ENCODE peak calls at places on chromosome 14, in nine cellular contexts. S is stomach, U is glutamatergic neuron, D is HepG2, B is nephron progenitor cell, I is endothelial cell, P is tibial nerve, C is MCF 10A, H is lower leg skin. R is an unnamed sample.

GRCh38 chr14:74414380-74414779 is 11.6 kb downstream of the SYNDIG1L start:
- DNase-seq in S (no peak), U (no peak), D (no peak), B (peak), I (no peak), P (no peak), C (peak), H (no peak), R (no peak)

GRCh38 chr14:75554482-75554881 is 23.9 kb upstream of the FLVCR2 start:
- DNase-seq in S (no peak), U (no peak), D (no peak), B (no peak), I (no peak), P (no peak), C (peak), H (no peak), R (no peak)

GRCh38 chr14:81401420-81402122 is 1.4 kb upstream of the STON2 start:
- DNase-seq in S (no peak), U (no peak), D (no peak), B (no peak), I (no peak), P (no peak), C (peak), H (no peak), R (peak)

GRCh38 chr14:53180272-53181221 is 27.4 kb upstream of the DDHD1 start:
- DNase-seq in S (no peak), U (no peak), D (peak), B (peak), I (no peak), P (no peak), C (peak), H (no peak), R (no peak)

GRCh38 chr14:100155049-100155621 is 4.3 kb downstream of the DEGS2 start:
- DNase-seq in S (no peak), U (peak), D (peak), B (peak), I (peak), P (no peak), C (peak), H (no peak), R (no peak)

GRCh38 chr14:20631023-20631820 is 10.3 kb downstream of the OR6S1 start:
- DNase-seq in S (peak), U (peak), D (peak), B (peak), I (peak), P (no peak), C (peak), H (no peak), R (no peak)

GRCh38 chr14:52596861-52597260 is 44.2 kb downstream of the GPR137C start:
- DNase-seq in S (no peak), U (no peak), D (no peak), B (no peak), I (no peak), P (no peak), C (peak), H (no peak), R (no peak)

GRCh38 chr14:86527312-86527711 is 997.4 kb downstream of the FLRT2 start:
- DNase-seq in S (no peak), U (no peak), D (no peak), B (no peak), I (no peak), P (no peak), C (no peak), H (no peak), R (no peak)

GRCh38 chr14:64541261-64541970 is 875 bp downstream of the HSPA2 start:
- DNase-seq in S (no peak), U (peak), D (no peak), B (no peak), I (no peak), P (no peak), C (no peak), H (peak), R (no peak)

GRCh38 chr14:89266754-89267153 is 150.3 kb downstream of the FOXN3 start:
- DNase-seq in S (no peak), U (no peak), D (no peak), B (no peak), I (no peak), P (no peak), C (no peak), H (peak), R (no peak)

GRCh38 chr14:39426605-39427004 is 5.6 kb downstream of the FBXO33 start:
- DNase-seq in S (no peak), U (no peak), D (peak), B (no peak), I (no peak), P (no peak), C (peak), H (no peak), R (no peak)

GRCh38 chr14:65704850-65705249 is 292.3 kb downstream of the FUT8 start:
- DNase-seq in S (no peak), U (no peak), D (no peak), B (no peak), I (no peak), P (no peak), C (no peak), H (no peak), R (no peak)

DNA sequence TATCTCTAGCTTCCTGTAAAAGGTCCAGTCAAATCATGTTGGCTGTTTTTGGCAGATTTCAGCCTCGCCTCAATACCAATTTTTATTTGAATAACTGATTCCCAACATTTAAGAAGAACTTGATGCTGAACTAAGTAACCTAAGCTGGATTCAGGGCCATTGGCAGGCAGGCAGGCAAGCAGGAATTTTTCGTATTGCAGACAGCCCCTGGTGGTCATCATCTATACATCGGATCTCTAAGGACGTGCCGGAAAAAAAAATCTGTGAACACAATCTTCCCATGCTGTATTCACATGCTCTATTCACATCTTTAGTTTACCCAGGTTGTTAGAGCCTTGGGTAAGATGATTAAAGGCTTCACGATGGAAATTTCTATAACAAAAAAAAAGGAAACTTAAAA is 7.0 kb downstream of the VCPKMT start:
- DNase-seq in S (no peak), U (peak), D (peak), B (no peak), I (peak), P (no peak), C (no peak), H (no peak), R (no peak)
- TF ChIP-seq CTCF in S (no peak), U (peak), D (no peak), B (peak), I (peak), P (no peak), C (peak), H (no peak), R (no peak)

DNA sequence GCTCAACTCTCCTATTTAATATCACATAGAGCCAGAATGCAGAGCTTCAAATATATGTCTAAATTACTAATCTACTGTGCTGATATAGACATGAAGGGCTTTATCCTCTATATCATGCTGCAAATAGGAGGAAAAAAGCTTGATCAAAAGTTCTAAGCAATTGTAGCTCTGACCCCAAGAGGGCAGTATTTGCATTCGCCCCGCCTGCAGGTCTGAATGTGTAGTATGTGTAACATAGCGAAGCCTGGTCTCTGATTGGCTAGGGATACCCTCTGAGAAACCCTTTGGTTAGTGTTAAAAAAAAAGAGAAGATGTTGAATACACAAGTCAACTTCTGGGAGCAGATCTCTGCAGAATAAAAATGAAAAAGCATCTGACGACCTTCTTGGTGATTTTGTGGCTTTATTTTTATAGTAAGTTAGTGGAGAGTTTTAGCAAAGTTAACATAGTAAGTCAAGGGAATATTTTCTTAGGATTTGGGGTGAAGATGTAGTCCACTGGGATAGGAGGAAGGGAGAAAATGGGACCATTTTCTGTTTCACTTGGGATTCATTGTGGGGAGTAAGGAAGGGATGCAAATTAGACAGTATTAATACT is 151.6 kb upstream of the OR4E1 start:
- DNase-seq in S (no peak), U (peak), D (peak), B (peak), I (peak), P (no peak), C (peak), H (no peak), R (no peak)
- TF ChIP-seq CTCF in S (no peak), U (peak), D (peak), B (peak), I (peak), P (no peak), C (peak), H (no peak), R (peak)

GRCh38 chr14:91059576-91060471 is 617 bp downstream of the RPS6KA5 start:
- DNase-seq in S (peak), U (peak), D (peak), B (peak), I (peak), P (peak), C (peak), H (peak), R (peak)
- TF ChIP-seq CTCF in S (no peak), U (no peak), D (no peak), B (no peak), I (peak), P (peak), C (peak), H (no peak), R (peak)

DNA sequence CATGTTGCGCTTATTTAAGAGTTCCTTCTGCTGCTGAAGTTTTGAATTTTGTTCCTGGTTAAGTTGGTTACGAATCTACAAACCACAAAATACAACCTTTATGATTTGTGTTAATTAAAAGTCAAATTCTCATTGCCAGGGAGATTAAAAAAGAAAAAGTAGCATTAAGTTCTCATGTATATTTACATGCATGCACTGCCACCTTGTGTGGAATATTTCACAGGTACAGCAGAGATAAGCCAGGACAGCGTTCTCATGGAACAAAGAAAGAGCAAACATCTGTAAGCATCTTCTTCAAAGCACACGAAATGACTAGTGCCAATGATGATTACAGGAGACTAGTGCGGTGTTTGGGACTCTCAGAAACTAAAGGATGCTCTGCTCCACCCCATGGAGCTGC is 34.2 kb downstream of the ZFYVE21 start:
- DNase-seq in S (no peak), U (no peak), D (no peak), B (no peak), I (no peak), P (no peak), C (no peak), H (no peak), R (no peak)
- TF ChIP-seq CTCF in S (no peak), U (no peak), D (peak), B (no peak), I (no peak), P (no peak), C (no peak), H (no peak), R (no peak)

R was measured in CD14-positive monocyte.